ENCODE peak calls at places on chromosomes 2 and 18, in four cellular contexts. Q, C, I and V are unnamed samples.

GRCh38 chr18:45066868-45067267 is 386.2 kb downstream of the SETBP1 start:
- DNase-seq in Q (no peak), C (no peak), I (no peak), V (no peak)

GRCh38 chr2:138502253-138503086 is 900 bp downstream of the SPOPL start:
- DNase-seq in Q (peak; percentile 21), C (no peak), I (no peak), V (no peak)

GRCh38 chr2:141641462-141641861 is 489.4 kb downstream of the LRP1B start:
- DNase-seq in Q (no peak), C (no peak), I (no peak), V (no peak)

GRCh38 chr2:96197541-96198255 is 10.9 kb downstream of the STARD7 start:
- DNase-seq in Q (no peak), C (no peak), I (no peak), V (no peak)

GRCh38 chr2:85423525-85423924 is 5.0 kb downstream of the SH2D6 start:
- DNase-seq in Q (no peak), C (no peak), I (no peak), V (no peak)

GRCh38 chr2:16069663-16069932 is 129.2 kb downstream of the MYCN start:
- DNase-seq in Q (peak; percentile 14), C (peak; percentile 37), I (no peak), V (no peak)

GRCh38 chr2:237997521-237997920 is 30.7 kb downstream of the UBE2F start:
- DNase-seq in Q (no peak), C (no peak), I (no peak), V (no peak)

GRCh38 chr2:158232476-158232875 is 130.8 kb downstream of the UPP2 start:
- DNase-seq in Q (peak; percentile 19), C (no peak), I (no peak), V (no peak)

GRCh38 chr18:12686100-12686499 is 16.4 kb downstream of the CEP76 start:
- DNase-seq in Q (no peak), C (no peak), I (no peak), V (no peak)

GRCh38 chr18:8795586-8795985 is 90.2 kb downstream of the MTCL1 start:
- DNase-seq in Q (no peak), C (no peak), I (no peak), V (no peak)

GRCh38 chr2:10048501-10049171 is 5.3 kb downstream of the KLF11 start:
- DNase-seq in Q (peak; percentile 73), C (no peak), I (no peak), V (no peak)

GRCh38 chr2:23617167-23617787 is 232.3 kb downstream of the KLHL29 start:
- DNase-seq in Q (peak; percentile 72), C (no peak), I (no peak), V (no peak)

GRCh38 chr2:109718139-109718538 is 76.0 kb upstream of the RGPD5 start:
- DNase-seq in Q (no peak), C (no peak), I (no peak), V (no peak)

GRCh38 chr2:16687949-16688348 is 22.3 kb upstream of the CYRIA start:
- DNase-seq in Q (no peak), C (no peak), I (no peak), V (no peak)